ENCODE peak calls at places on chromosomes 12 and 14, in five cellular contexts. O is activated T-helper 9 cell treated with anti-CD3 and anti-CD28 coated beads, Interleukin-2, amount 50 U/mL, for 16 hours; B is DMS79 treated with DMSO at 0.1 percent for 48 hours; Q is amniotic epithelial cell; H is activated gamma-delta T cell treated with Interleukin-2 at 50 U/mL for 16 hours. C is an unnamed sample.

GRCh38 chr12:9758119-9758518 is 2.6 kb downstream of the CD69 start:
- DNase-seq in O (no peak), B (no peak), Q (no peak), H (no peak), C (no peak)

GRCh38 chr14:51365241-51365940 is 125.3 kb downstream of the TMX1 start:
- DNase-seq in O (no peak), B (peak; percentile 55), Q (no peak), H (no peak), C (no peak)

GRCh38 chr12:90366286-90366685 is 588.7 kb downstream of the CCER1 start:
- DNase-seq in O (no peak), B (no peak), Q (peak; percentile 83), H (no peak), C (no peak)

GRCh38 chr14:64671591-64671990 is 32.6 kb upstream of the PLEKHG3 start:
- DNase-seq in O (no peak), B (peak; percentile 86), Q (peak; percentile 68), H (no peak), C (peak; percentile 52)

GRCh38 chr12:130617219-130617618 is 98.9 kb downstream of the RIMBP2 start:
- DNase-seq in O (no peak), B (no peak), Q (no peak), H (no peak), C (no peak)

GRCh38 chr14:104477117-104477623 is 102.4 kb upstream of the C14orf180 start:
- DNase-seq in O (no peak), B (no peak), Q (no peak), H (no peak), C (no peak)

GRCh38 chr12:1533205-1533601 is 61.2 kb downstream of the FBXL14 start:
- DNase-seq in O (no peak), B (no peak), Q (peak; percentile 34), H (peak; percentile 19), C (no peak)

GRCh38 chr12:52524898-52525591 is 4.9 kb upstream of the KRT5 start:
- DNase-seq in O (no peak), B (no peak), Q (peak; percentile 51), H (no peak), C (peak; percentile 6)

GRCh38 chr14:26370118-26370517 is 227.7 kb downstream of the NOVA1 start:
- DNase-seq in O (no peak), B (peak; percentile 21), Q (no peak), H (no peak), C (no peak)

GRCh38 chr14:104181761-104182530 is 43.6 kb downstream of the KIF26A start:
- DNase-seq in O (no peak), B (no peak), Q (no peak), H (no peak), C (no peak)

GRCh38 chr12:80504389-80505153 is 60.5 kb downstream of the PTPRQ start:
- DNase-seq in O (no peak), B (no peak), Q (peak; percentile 17), H (no peak), C (no peak)

GRCh38 chr12:109436181-109436546 is 40.9 kb downstream of the KCTD10 start:
- DNase-seq in O (no peak), B (no peak), Q (no peak), H (no peak), C (no peak)

GRCh38 chr14:23910081-23910875 is 43.3 kb upstream of the DHRS4 start:
- DNase-seq in O (no peak), B (peak; percentile 22), Q (peak; percentile 51), H (no peak), C (peak; percentile 26)

GRCh38 chr14:51464411-51464810 is 187.3 kb upstream of the FRMD6 start:
- DNase-seq in O (no peak), B (no peak), Q (no peak), H (no peak), C (no peak)

GRCh38 chr12:54398995-54399793 is 14.7 kb upstream of the ZNF385A start:
- DNase-seq in O (peak; percentile 78), B (peak; percentile 3), Q (peak; percentile 74), H (peak; percentile 90), C (peak; percentile 29)

GRCh38 chr14:22610931-22611330 is 12.8 kb downstream of the ABHD4 start:
- DNase-seq in O (no peak), B (no peak), Q (no peak), H (no peak), C (no peak)

GRCh38 chr12:53737951-53738833 is 10.9 kb upstream of the CALCOCO1 start:
- DNase-seq in O (no peak), B (no peak), Q (no peak), H (peak; percentile 36), C (no peak)